ENCODE peak calls at places on chromosomes 1 and 21, in nine cellular contexts. One of them, this sample, is unnamed.
A peak's percentile ranks its signal among the peaks of the same experiment; 100 is the strongest.

GRCh38 chr1:243345205-243345604 is 89.4 kb downstream of the SDCCAG8 start:
- DNase-seq in Panc1: no peak
- DNase-seq in hepatocyte: peak; percentile 25
- DNase-seq in dorsolateral prefrontal cortex: no peak
- DNase-seq in heart left ventricle: no peak
- DNase-seq in GM23338: no peak
- DNase-seq in brain microvascular endothelial cell: no peak
- DNase-seq in left ventricle myocardium inferior: no peak
- DNase-seq in psoas muscle: no peak
- DNase-seq in this sample: peak; percentile 33

GRCh38 chr1:22120469-22120790 is 22.5 kb downstream of the WNT4 start:
- DNase-seq in Panc1: no peak
- DNase-seq in left ventricle myocardium inferior: no peak
- DNase-seq in hepatocyte: no peak
- DNase-seq in psoas muscle: no peak
- DNase-seq in heart left ventricle: peak; percentile 15
- DNase-seq in dorsolateral prefrontal cortex: no peak
- DNase-seq in GM23338: no peak
- DNase-seq in brain microvascular endothelial cell: no peak
- DNase-seq in this sample: no peak

GRCh38 chr21:36641346-36641745 is 57.6 kb upstream of the SIM2 start:
- DNase-seq in dorsolateral prefrontal cortex: no peak
- DNase-seq in psoas muscle: no peak
- DNase-seq in GM23338: no peak
- DNase-seq in hepatocyte: no peak
- DNase-seq in Panc1: no peak
- DNase-seq in heart left ventricle: no peak
- DNase-seq in brain microvascular endothelial cell: no peak
- DNase-seq in left ventricle myocardium inferior: no peak
- DNase-seq in this sample: no peak

GRCh38 chr1:20126806-20127440 is 7.6 kb upstream of the PLA2G2D start:
- DNase-seq in Panc1: no peak
- DNase-seq in psoas muscle: no peak
- DNase-seq in brain microvascular endothelial cell: no peak
- DNase-seq in heart left ventricle: no peak
- DNase-seq in dorsolateral prefrontal cortex: no peak
- DNase-seq in hepatocyte: no peak
- DNase-seq in left ventricle myocardium inferior: no peak
- DNase-seq in GM23338: no peak
- DNase-seq in this sample: no peak

GRCh38 chr1:201999625-202000238 is 10.7 kb upstream of the ELF3 start:
- DNase-seq in GM23338: peak; percentile 90
- DNase-seq in psoas muscle: no peak
- DNase-seq in left ventricle myocardium inferior: no peak
- DNase-seq in dorsolateral prefrontal cortex: no peak
- DNase-seq in hepatocyte: peak; percentile 80
- DNase-seq in heart left ventricle: no peak
- DNase-seq in Panc1: no peak
- DNase-seq in brain microvascular endothelial cell: no peak
- DNase-seq in this sample: peak; percentile 93

GRCh38 chr1:119783354-119784126 is 14.8 kb upstream of the HMGCS2 start:
- DNase-seq in Panc1: no peak
- DNase-seq in psoas muscle: no peak
- DNase-seq in left ventricle myocardium inferior: no peak
- DNase-seq in hepatocyte: peak; percentile 54
- DNase-seq in dorsolateral prefrontal cortex: no peak
- DNase-seq in brain microvascular endothelial cell: peak; percentile 6
- DNase-seq in heart left ventricle: no peak
- DNase-seq in GM23338: no peak
- DNase-seq in this sample: no peak

GRCh38 chr1:229218612-229219025 is 52.3 kb upstream of the RAB4A start:
- DNase-seq in GM23338: no peak
- DNase-seq in heart left ventricle: no peak
- DNase-seq in brain microvascular endothelial cell: no peak
- DNase-seq in Panc1: no peak
- DNase-seq in hepatocyte: no peak
- DNase-seq in left ventricle myocardium inferior: no peak
- DNase-seq in psoas muscle: no peak
- DNase-seq in dorsolateral prefrontal cortex: no peak
- DNase-seq in this sample: no peak

GRCh38 chr21:19022978-19023377 is 619.4 kb upstream of the TMPRSS15 start:
- DNase-seq in GM23338: no peak
- DNase-seq in left ventricle myocardium inferior: no peak
- DNase-seq in dorsolateral prefrontal cortex: no peak
- DNase-seq in hepatocyte: no peak
- DNase-seq in Panc1: no peak
- DNase-seq in heart left ventricle: no peak
- DNase-seq in brain microvascular endothelial cell: no peak
- DNase-seq in psoas muscle: no peak
- DNase-seq in this sample: no peak

GRCh38 chr1:60132985-60133673 is 59.6 kb upstream of the C1orf87 start:
- DNase-seq in Panc1: no peak
- DNase-seq in dorsolateral prefrontal cortex: no peak
- DNase-seq in left ventricle myocardium inferior: no peak
- DNase-seq in psoas muscle: no peak
- DNase-seq in brain microvascular endothelial cell: peak; percentile 70
- DNase-seq in GM23338: no peak
- DNase-seq in heart left ventricle: peak; percentile 14
- DNase-seq in hepatocyte: peak; percentile 11
- DNase-seq in this sample: no peak

GRCh38 chr21:42652527-42653491 is 612 bp upstream of the PDE9A start:
- DNase-seq in hepatocyte: peak; percentile 83
- DNase-seq in brain microvascular endothelial cell: no peak
- DNase-seq in left ventricle myocardium inferior: peak; percentile 64
- DNase-seq in heart left ventricle: peak; percentile 76
- DNase-seq in dorsolateral prefrontal cortex: peak; percentile 75
- DNase-seq in GM23338: peak; percentile 68
- DNase-seq in psoas muscle: peak; percentile 80
- DNase-seq in Panc1: no peak
- DNase-seq in this sample: peak; percentile 98

GRCh38 chr1:207088161-207088560 is 499 bp upstream of the C4BPB start:
- DNase-seq in hepatocyte: no peak
- DNase-seq in GM23338: no peak
- DNase-seq in Panc1: no peak
- DNase-seq in brain microvascular endothelial cell: no peak
- DNase-seq in psoas muscle: no peak
- DNase-seq in dorsolateral prefrontal cortex: no peak
- DNase-seq in left ventricle myocardium inferior: no peak
- DNase-seq in heart left ventricle: no peak
- DNase-seq in this sample: no peak

GRCh38 chr21:41965045-41965444 is 11.2 kb upstream of the C2CD2 start:
- DNase-seq in hepatocyte: no peak
- DNase-seq in brain microvascular endothelial cell: no peak
- DNase-seq in Panc1: no peak
- DNase-seq in left ventricle myocardium inferior: no peak
- DNase-seq in GM23338: no peak
- DNase-seq in dorsolateral prefrontal cortex: no peak
- DNase-seq in psoas muscle: no peak
- DNase-seq in heart left ventricle: no peak
- DNase-seq in this sample: no peak

GRCh38 chr21:45297329-45297728 is 9.6 kb upstream of the POFUT2 start:
- DNase-seq in GM23338: no peak
- DNase-seq in hepatocyte: peak; percentile 1
- DNase-seq in heart left ventricle: no peak
- DNase-seq in left ventricle myocardium inferior: peak; percentile 0
- DNase-seq in psoas muscle: peak; percentile 25
- DNase-seq in dorsolateral prefrontal cortex: peak; percentile 5
- DNase-seq in brain microvascular endothelial cell: no peak
- DNase-seq in Panc1: no peak
- DNase-seq in this sample: no peak

GRCh38 chr1:226631229-226632000 is 82.9 kb downstream of the STUM start:
- DNase-seq in psoas muscle: peak; percentile 8
- DNase-seq in hepatocyte: no peak
- DNase-seq in left ventricle myocardium inferior: no peak
- DNase-seq in heart left ventricle: no peak
- DNase-seq in brain microvascular endothelial cell: no peak
- DNase-seq in Panc1: no peak
- DNase-seq in GM23338: no peak
- DNase-seq in dorsolateral prefrontal cortex: no peak
- DNase-seq in this sample: no peak

GRCh38 chr1:211036701-211037494 is 97.0 kb downstream of the KCNH1 start:
- DNase-seq in brain microvascular endothelial cell: peak; percentile 95
- DNase-seq in dorsolateral prefrontal cortex: peak; percentile 39
- DNase-seq in GM23338: no peak
- DNase-seq in psoas muscle: no peak
- DNase-seq in Panc1: peak; percentile 41
- DNase-seq in left ventricle myocardium inferior: no peak
- DNase-seq in hepatocyte: peak; percentile 20
- DNase-seq in heart left ventricle: no peak
- DNase-seq in this sample: no peak

GRCh38 chr1:2239384-2239985 is 11.4 kb downstream of the SKI start:
- DNase-seq in hepatocyte: peak; percentile 4
- DNase-seq in psoas muscle: no peak
- DNase-seq in dorsolateral prefrontal cortex: no peak
- DNase-seq in GM23338: no peak
- DNase-seq in brain microvascular endothelial cell: no peak
- DNase-seq in heart left ventricle: peak; percentile 29
- DNase-seq in Panc1: no peak
- DNase-seq in left ventricle myocardium inferior: no peak
- DNase-seq in this sample: no peak
- TF ChIP-seq CTCF in hepatocyte: no peak
- TF ChIP-seq CTCF in psoas muscle: no peak
- TF ChIP-seq CTCF in dorsolateral prefrontal cortex: no peak
- TF ChIP-seq CTCF in GM23338: no peak
- TF ChIP-seq CTCF in brain microvascular endothelial cell: no peak
- TF ChIP-seq CTCF in heart left ventricle: no peak
- TF ChIP-seq CTCF in Panc1: no peak
- TF ChIP-seq CTCF in left ventricle myocardium inferior: no peak
- TF ChIP-seq CTCF in this sample: no peak

GRCh38 chr1:186775031-186775430 is 53.7 kb upstream of the PLA2G4A start:
- DNase-seq in GM23338: no peak
- DNase-seq in brain microvascular endothelial cell: no peak
- DNase-seq in heart left ventricle: no peak
- DNase-seq in hepatocyte: no peak
- DNase-seq in left ventricle myocardium inferior: no peak
- DNase-seq in psoas muscle: no peak
- DNase-seq in dorsolateral prefrontal cortex: no peak
- DNase-seq in Panc1: no peak
- DNase-seq in this sample: no peak
- H3K27ac ChIP-seq in GM23338: no peak overlapping the region
- H3K27ac ChIP-seq in brain microvascular endothelial cell: no peak overlapping the region
- H3K27ac ChIP-seq in heart left ventricle: no peak overlapping the region
- H3K27ac ChIP-seq in hepatocyte: no peak overlapping the region
- H3K27ac ChIP-seq in left ventricle myocardium inferior: no peak overlapping the region
- H3K27ac ChIP-seq in psoas muscle: no peak overlapping the region
- H3K27ac ChIP-seq in dorsolateral prefrontal cortex: no peak overlapping the region
- H3K27ac ChIP-seq in Panc1: no peak overlapping the region
- H3K27ac ChIP-seq in this sample: no peak overlapping the region

DNA sequence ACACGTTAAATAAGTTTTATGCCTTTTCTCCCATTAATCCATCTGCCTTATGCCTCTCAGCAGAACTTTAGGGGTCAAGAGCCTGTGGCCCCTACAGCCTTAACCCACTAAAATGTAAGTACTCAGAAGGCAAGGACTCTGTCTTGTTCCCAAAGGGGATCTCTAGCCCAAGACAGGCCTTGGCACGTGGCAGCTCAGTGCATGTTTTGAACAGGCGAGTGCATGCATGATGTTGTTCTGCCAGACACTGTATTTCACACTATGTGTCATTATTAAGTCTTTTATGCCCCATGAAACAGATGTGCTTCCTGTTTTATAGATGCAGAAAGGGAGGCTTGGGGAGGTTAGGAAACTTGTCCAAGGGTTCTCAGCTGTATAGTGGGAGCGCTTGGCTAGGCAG is 102.8 kb downstream of the ETS2 start:
- DNase-seq in brain microvascular endothelial cell: no peak
- DNase-seq in Panc1: no peak
- DNase-seq in hepatocyte: no peak
- DNase-seq in heart left ventricle: no peak
- DNase-seq in GM23338: no peak
- DNase-seq in dorsolateral prefrontal cortex: no peak
- DNase-seq in left ventricle myocardium inferior: no peak
- DNase-seq in psoas muscle: no peak
- DNase-seq in this sample: no peak
- TF ChIP-seq CTCF in brain microvascular endothelial cell: no peak
- TF ChIP-seq CTCF in Panc1: no peak
- TF ChIP-seq CTCF in hepatocyte: no peak
- TF ChIP-seq CTCF in heart left ventricle: no peak
- TF ChIP-seq CTCF in GM23338: no peak
- TF ChIP-seq CTCF in dorsolateral prefrontal cortex: no peak
- TF ChIP-seq CTCF in left ventricle myocardium inferior: no peak
- TF ChIP-seq CTCF in psoas muscle: no peak
- TF ChIP-seq CTCF in this sample: no peak

DNA sequence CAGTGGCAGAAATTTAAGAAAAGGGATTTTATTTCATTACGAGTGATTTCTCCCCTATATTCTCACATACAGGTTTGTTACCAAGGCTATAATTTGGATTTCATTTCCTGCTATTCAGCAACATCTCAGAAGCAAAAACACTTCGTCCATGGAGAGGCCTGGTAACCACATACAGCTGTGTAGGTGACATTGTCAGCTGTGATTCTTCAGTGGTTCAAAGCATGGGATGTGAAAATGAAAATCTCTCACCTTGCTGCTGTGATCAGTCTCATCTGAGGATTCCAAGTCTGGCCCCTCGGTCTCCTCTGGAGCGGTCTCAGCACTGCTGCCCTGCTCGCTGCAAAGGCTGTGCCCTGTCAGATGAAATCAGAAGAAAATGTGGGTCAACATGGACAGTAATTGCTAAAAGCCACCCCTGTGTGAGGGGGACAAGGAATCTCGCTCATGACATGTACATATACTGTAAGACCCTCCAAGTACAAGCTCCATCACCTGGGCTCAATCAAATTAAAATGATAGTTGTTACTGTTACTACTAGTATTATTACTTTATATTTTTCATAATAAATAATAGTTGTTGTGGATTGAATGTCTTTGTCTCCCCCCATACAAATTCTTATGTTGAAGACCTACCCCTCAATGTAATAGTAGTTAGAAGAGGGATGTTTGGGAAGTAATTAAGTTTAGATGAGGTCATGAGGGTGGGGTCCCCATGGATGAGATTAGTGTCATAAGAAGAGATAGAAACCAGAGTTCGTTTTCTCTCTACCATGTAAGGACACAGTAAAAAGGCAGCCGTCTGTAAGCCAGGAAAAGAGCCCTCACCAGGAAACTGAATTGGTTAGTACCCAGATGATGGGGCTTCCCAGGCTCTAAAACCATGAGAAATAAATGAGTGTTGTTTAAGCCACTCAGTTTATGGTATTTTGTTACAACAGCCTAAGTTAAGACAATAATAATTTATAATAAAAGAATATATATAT is 126.7 kb upstream of the KRTAP19-8 start:
- DNase-seq in Panc1: no peak
- DNase-seq in dorsolateral prefrontal cortex: no peak
- DNase-seq in psoas muscle: no peak
- DNase-seq in heart left ventricle: no peak
- DNase-seq in left ventricle myocardium inferior: no peak
- DNase-seq in hepatocyte: no peak
- DNase-seq in GM23338: no peak
- DNase-seq in brain microvascular endothelial cell: no peak
- DNase-seq in this sample: no peak
- H3K27ac ChIP-seq in Panc1: no peak overlapping the region
- H3K27ac ChIP-seq in dorsolateral prefrontal cortex: no peak overlapping the region
- H3K27ac ChIP-seq in psoas muscle: no peak overlapping the region
- H3K27ac ChIP-seq in heart left ventricle: no peak overlapping the region
- H3K27ac ChIP-seq in left ventricle myocardium inferior: no peak overlapping the region
- H3K27ac ChIP-seq in hepatocyte: no peak overlapping the region
- H3K27ac ChIP-seq in GM23338: no peak overlapping the region
- H3K27ac ChIP-seq in brain microvascular endothelial cell: no peak overlapping the region
- H3K27ac ChIP-seq in this sample: no peak overlapping the region

This sample was measured in WERI-Rb-1.